ENCODE peak calls at places on chromosomes 1 and 21, in seven cellular contexts. H is astrocyte; I is left lung; G is tibial nerve; A is A549; U is neural progenitor cell; Y is CD8-positive, alpha-beta T cell. S is an unnamed sample.

GRCh38 chr1:170149241-170149640 is 3.5 kb downstream of the NTMT2 start:
- DNase-seq in Y (no peak), G (no peak), H (no peak), U (no peak), I (no peak), A (no peak), S (no peak)

GRCh38 chr1:169906938-169907337 is 13.2 kb upstream of the SCYL3 start:
- DNase-seq in A (no peak), H (no peak), G (no peak), Y (no peak), U (no peak), I (no peak), S (no peak)

GRCh38 chr1:14583788-14584187 is 14.7 kb upstream of the KAZN start:
- DNase-seq in G (no peak), I (no peak), A (no peak), U (no peak), Y (no peak), H (no peak), S (no peak)

GRCh38 chr1:16189003-16189402 is 23.4 kb downstream of the ARHGEF19 start:
- DNase-seq in A (peak; percentile 89), G (no peak), I (peak; percentile 5), H (no peak), U (no peak), Y (no peak), S (no peak)

GRCh38 chr1:173050865-173051264 is at the start of gene TNFSF18:
- DNase-seq in G (peak; percentile 26), U (no peak), H (peak; percentile 78), Y (no peak), I (no peak), A (no peak), S (no peak)

GRCh38 chr1:181033799-181034391 is at the start of gene MR1:
- DNase-seq in Y (no peak), H (peak; percentile 70), G (peak; percentile 67), A (peak; percentile 84), I (no peak), U (peak; percentile 35), S (no peak)

GRCh38 chr21:45644041-45644906 is 749 bp downstream of the PCBP3 start:
- DNase-seq in A (no peak), Y (no peak), I (no peak), G (no peak), U (peak; percentile 60), H (no peak), S (no peak)

GRCh38 chr1:93695411-93696005 is 13.9 kb upstream of the BCAR3 start:
- DNase-seq in U (no peak), I (no peak), A (no peak), H (no peak), G (no peak), Y (no peak), S (no peak)

GRCh38 chr1:56073614-56074356 is 505.6 kb downstream of the PLPP3 start:
- DNase-seq in G (peak; percentile 94), U (no peak), A (no peak), I (no peak), Y (no peak), H (peak; percentile 89), S (peak; percentile 59)

GRCh38 chr1:108691128-108691885 is 803 bp upstream of the PRPF38B start:
- DNase-seq in Y (no peak), I (no peak), H (peak; percentile 23), U (peak; percentile 50), G (peak; percentile 12), A (no peak), S (no peak)

GRCh38 chr1:46645815-46646214 is 22.3 kb downstream of the ATPAF1 start:
- DNase-seq in Y (no peak), H (no peak), U (no peak), G (no peak), I (no peak), A (no peak), S (no peak)

GRCh38 chr1:12594966-12595838 is 22.8 kb downstream of the DHRS3 start:
- DNase-seq in G (no peak), Y (no peak), U (peak; percentile 79), H (peak; percentile 70), A (peak; percentile 80), I (peak; percentile 87), S (peak; percentile 56)

GRCh38 chr1:101200513-101200912 is 36.3 kb upstream of the S1PR1 start:
- DNase-seq in H (peak; percentile 89), U (no peak), A (peak; percentile 6), Y (no peak), G (no peak), I (no peak), S (no peak)

GRCh38 chr1:157994704-157995540 is 1.5 kb downstream of the KIRREL1 start:
- DNase-seq in G (no peak), I (no peak), H (no peak), U (no peak), Y (no peak), A (no peak), S (no peak)

GRCh38 chr1:63677497-63677896 is 84.3 kb downstream of the PGM1 start:
- DNase-seq in Y (no peak), G (no peak), I (no peak), A (no peak), H (no peak), U (no peak), S (no peak)

GRCh38 chr1:225437710-225438437 is 10.0 kb upstream of the LBR start:
- DNase-seq in A (peak; percentile 52), U (peak; percentile 53), Y (no peak), H (no peak), I (no peak), G (no peak), S (no peak)

GRCh38 chr1:43572084-43572483 is 41.4 kb downstream of the PTPRF start:
- DNase-seq in H (no peak), I (no peak), U (no peak), G (no peak), A (no peak), Y (no peak), S (no peak)

GRCh38 chr1:171965802-171966201 is 124.5 kb downstream of the DNM3 start:
- DNase-seq in H (peak; percentile 17), A (no peak), I (no peak), G (no peak), Y (no peak), U (no peak), S (no peak)

GRCh38 chr1:152926091-152926490 is 17.7 kb downstream of the IVL start:
- DNase-seq in Y (no peak), A (peak; percentile 48), U (no peak), G (no peak), I (no peak), H (no peak), S (no peak)

GRCh38 chr21:42080788-42081083 is 9.6 kb downstream of the UMODL1 start:
- DNase-seq in Y (no peak), A (no peak), H (peak; percentile 94), U (no peak), I (no peak), G (peak; percentile 23), S (peak; percentile 35)

GRCh38 chr1:86757272-86757984 is 53.1 kb downstream of the SH3GLB1 start:
- DNase-seq in U (no peak), Y (no peak), G (no peak), I (no peak), H (peak; percentile 77), A (no peak), S (no peak)

GRCh38 chr1:117110774-117111173 is 10.8 kb downstream of the TRIM45 start:
- DNase-seq in G (no peak), A (no peak), U (no peak), Y (no peak), I (no peak), H (peak; percentile 26), S (no peak)

GRCh38 chr1:17276568-17276967 is 27.7 kb downstream of the PADI3 start:
- DNase-seq in U (no peak), Y (no peak), H (peak; percentile 70), A (peak; percentile 72), I (peak; percentile 89), G (no peak), S (no peak)

GRCh38 chr1:204579681-204580080 is 63.5 kb downstream of the MDM4 start:
- DNase-seq in A (no peak), I (no peak), Y (no peak), H (no peak), U (no peak), G (no peak), S (no peak)
- TF ChIP-seq CTCF in A (no peak), I (no peak), Y (no peak), H (no peak), U (no peak), G (no peak), S (no peak)

DNA sequence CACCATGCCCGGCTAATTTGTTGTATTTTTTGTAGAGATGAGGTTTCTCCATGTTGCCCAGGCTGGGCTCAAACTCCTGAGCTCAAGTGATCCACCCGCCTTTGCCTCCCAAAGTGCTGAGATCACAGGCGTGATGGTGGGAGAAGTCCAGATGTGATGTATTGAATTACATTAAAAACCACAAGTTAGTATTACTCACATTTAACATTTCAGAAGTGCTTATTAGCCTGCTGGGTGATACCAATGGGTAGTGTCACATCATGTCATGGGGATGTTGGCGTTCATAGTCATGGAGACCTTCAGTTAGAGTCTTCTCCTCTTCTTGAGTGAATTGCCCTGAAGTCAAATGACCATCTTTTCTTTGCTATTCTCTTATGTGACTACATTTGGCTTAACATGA is 63.6 kb upstream of the VAMP3 start:
- DNase-seq in A (no peak), I (no peak), H (peak; percentile 47), Y (no peak), G (no peak), U (no peak), S (no peak)
- H3K4me3 ChIP-seq in A (no peak overlapping the region), I (no peak overlapping the region), H (no peak overlapping the region), Y (no peak overlapping the region), G (no peak overlapping the region), U (no peak overlapping the region), S (no peak overlapping the region)

DNA sequence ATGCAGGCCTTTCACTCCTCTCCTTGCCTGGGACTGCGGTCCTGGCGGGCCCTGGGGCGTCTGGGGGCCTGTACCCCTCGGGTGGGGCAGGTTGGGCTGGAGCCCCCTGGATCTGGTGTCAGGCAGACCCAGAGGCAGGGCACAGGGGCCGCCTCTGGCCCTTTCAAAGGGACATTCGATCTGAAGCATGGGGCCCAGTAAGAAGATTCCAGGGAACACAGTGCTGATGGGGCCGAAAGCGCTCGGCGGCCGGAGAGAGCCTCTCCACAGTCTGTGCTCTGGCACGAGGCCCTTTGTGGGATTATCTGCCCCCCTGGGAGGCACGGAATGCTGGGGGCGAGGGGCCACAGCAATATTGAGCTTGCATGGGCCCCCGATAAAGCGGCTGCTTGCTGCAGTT is 15.2 kb downstream of the PRDM16 start:
- DNase-seq in Y (no peak), I (no peak), U (peak; percentile 52), G (no peak), A (no peak), H (no peak), S (no peak)
- H3K4me1 ChIP-seq in Y (no peaks in the 10 kb centered on the region), I (no peaks in the 10 kb centered on the region), U (peaks cover 16% of the 10 kb centered on the region), G (no peaks in the 10 kb centered on the region), A (no peaks in the 10 kb centered on the region), H (peaks cover 6% of the 10 kb centered on the region), S (no peaks in the 10 kb centered on the region)

GRCh38 chr21:16454371-16454770 is 724.6 kb downstream of the USP25 start:
- DNase-seq in U (no peak), A (peak; percentile 3), Y (no peak), I (no peak), H (no peak), G (no peak), S (no peak)
- TF ChIP-seq CTCF in U (peak; percentile 26), A (peak; percentile 31), Y (no peak), I (no peak), H (peak; percentile 38), G (peak; percentile 10), S (no peak)

GRCh38 chr1:156077430-156077760 is 4.9 kb downstream of the MEX3A start:
- DNase-seq in H (no peak), I (no peak), Y (no peak), G (no peak), U (peak; percentile 29), A (no peak), S (no peak)
- H3K4me3 ChIP-seq in H (no peak overlapping the region), I (no peak overlapping the region), Y (no peak overlapping the region), G (no peak overlapping the region), U (peak overlapping the region; percentile 99), A (no peak overlapping the region), S (no peak overlapping the region)

GRCh38 chr1:160675641-160676410 is 29.0 kb upstream of the SLAMF1 start:
- DNase-seq in I (peak; percentile 92), A (peak; percentile 77), H (peak; percentile 44), G (peak; percentile 49), U (peak; percentile 75), Y (peak; percentile 61), S (peak; percentile 13)
- H3K4me1 ChIP-seq in I (no peaks in the 10 kb centered on the region), A (no peaks in the 10 kb centered on the region), H (no peaks in the 10 kb centered on the region), G (no peaks in the 10 kb centered on the region), U (peaks cover 7% of the 10 kb centered on the region), Y (peaks cover 45% of the 10 kb centered on the region), S (no peaks in the 10 kb centered on the region)

S was measured in gastrocnemius medialis.